ENCODE peak calls at places on chromosomes 16 and 17, in eight cellular contexts. One of them, this sample, is unnamed.

GRCh38 chr17:79623786-79624657 is 13.2 kb upstream of the RBFOX3 start:
- DNase-seq in HL-60: no peak
- DNase-seq in heart left ventricle: peak
- DNase-seq in GM23338: no peak
- DNase-seq in ovary: peak
- DNase-seq in CD4-positive, alpha-beta T cell: no peak
- DNase-seq in H9: peak
- DNase-seq in substantia nigra: no peak
- DNase-seq in this sample: no peak

GRCh38 chr17:55395803-55396505 is 25.7 kb downstream of the MMD start:
- DNase-seq in HL-60: no peak
- DNase-seq in heart left ventricle: no peak
- DNase-seq in GM23338: no peak
- DNase-seq in ovary: no peak
- DNase-seq in CD4-positive, alpha-beta T cell: no peak
- DNase-seq in H9: no peak
- DNase-seq in substantia nigra: no peak
- DNase-seq in this sample: no peak

GRCh38 chr17:39016193-39017153 is 49.3 kb upstream of the FBXO47 start:
- DNase-seq in HL-60: peak
- DNase-seq in heart left ventricle: no peak
- DNase-seq in GM23338: no peak
- DNase-seq in ovary: no peak
- DNase-seq in CD4-positive, alpha-beta T cell: no peak
- DNase-seq in H9: no peak
- DNase-seq in substantia nigra: no peak
- DNase-seq in this sample: no peak

GRCh38 chr16:83969771-83970429 is 1.9 kb downstream of the NECAB2 start:
- DNase-seq in HL-60: no peak
- DNase-seq in heart left ventricle: peak
- DNase-seq in GM23338: no peak
- DNase-seq in ovary: no peak
- DNase-seq in CD4-positive, alpha-beta T cell: no peak
- DNase-seq in H9: no peak
- DNase-seq in substantia nigra: no peak
- DNase-seq in this sample: no peak

GRCh38 chr16:4293822-4294457 is 21.1 kb upstream of the TFAP4 start:
- DNase-seq in HL-60: no peak
- DNase-seq in heart left ventricle: peak
- DNase-seq in GM23338: peak
- DNase-seq in ovary: peak
- DNase-seq in CD4-positive, alpha-beta T cell: no peak
- DNase-seq in H9: peak
- DNase-seq in substantia nigra: peak
- DNase-seq in this sample: no peak

GRCh38 chr17:42055003-42055402 is 4.6 kb upstream of the C17orf113 start:
- DNase-seq in HL-60: no peak
- DNase-seq in heart left ventricle: no peak
- DNase-seq in GM23338: no peak
- DNase-seq in ovary: no peak
- DNase-seq in CD4-positive, alpha-beta T cell: no peak
- DNase-seq in H9: peak
- DNase-seq in substantia nigra: no peak
- DNase-seq in this sample: no peak

GRCh38 chr17:79393358-79394038 is 217.4 kb downstream of the RBFOX3 start:
- DNase-seq in HL-60: peak
- DNase-seq in heart left ventricle: peak
- DNase-seq in GM23338: peak
- DNase-seq in ovary: peak
- DNase-seq in CD4-positive, alpha-beta T cell: peak
- DNase-seq in H9: peak
- DNase-seq in substantia nigra: peak
- DNase-seq in this sample: no peak

GRCh38 chr16:50371936-50372595 is 3.3 kb upstream of the BRD7 start:
- DNase-seq in HL-60: no peak
- DNase-seq in heart left ventricle: no peak
- DNase-seq in GM23338: peak
- DNase-seq in ovary: peak
- DNase-seq in CD4-positive, alpha-beta T cell: no peak
- DNase-seq in H9: no peak
- DNase-seq in substantia nigra: peak
- DNase-seq in this sample: no peak

GRCh38 chr17:31561469-31562412 is 170.3 kb downstream of the RAB11FIP4 start:
- DNase-seq in HL-60: peak
- DNase-seq in heart left ventricle: no peak
- DNase-seq in GM23338: no peak
- DNase-seq in ovary: no peak
- DNase-seq in CD4-positive, alpha-beta T cell: no peak
- DNase-seq in H9: no peak
- DNase-seq in substantia nigra: no peak
- DNase-seq in this sample: no peak

GRCh38 chr17:17151962-17152361 is 54.2 kb downstream of the PLD6 start:
- DNase-seq in HL-60: no peak
- DNase-seq in heart left ventricle: peak
- DNase-seq in GM23338: no peak
- DNase-seq in ovary: peak
- DNase-seq in CD4-positive, alpha-beta T cell: peak
- DNase-seq in H9: no peak
- DNase-seq in substantia nigra: peak
- DNase-seq in this sample: peak

GRCh38 chr17:36945959-36946725 is 2.6 kb upstream of the AATF start:
- DNase-seq in HL-60: no peak
- DNase-seq in heart left ventricle: no peak
- DNase-seq in GM23338: peak
- DNase-seq in ovary: no peak
- DNase-seq in CD4-positive, alpha-beta T cell: no peak
- DNase-seq in H9: peak
- DNase-seq in substantia nigra: no peak
- DNase-seq in this sample: no peak

GRCh38 chr17:4900231-4901107 is 1.1 kb downstream of the C17orf107 start:
- DNase-seq in HL-60: no peak
- DNase-seq in heart left ventricle: no peak
- DNase-seq in GM23338: peak
- DNase-seq in ovary: peak
- DNase-seq in CD4-positive, alpha-beta T cell: peak
- DNase-seq in H9: peak
- DNase-seq in substantia nigra: no peak
- DNase-seq in this sample: no peak

GRCh38 chr17:77458202-77459017 is 317.6 kb downstream of the SEC14L1 start:
- DNase-seq in HL-60: no peak
- DNase-seq in heart left ventricle: no peak
- DNase-seq in GM23338: no peak
- DNase-seq in ovary: no peak
- DNase-seq in CD4-positive, alpha-beta T cell: peak
- DNase-seq in H9: no peak
- DNase-seq in substantia nigra: no peak
- DNase-seq in this sample: no peak
- H3K27ac ChIP-seq in HL-60: no peak
- H3K27ac ChIP-seq in heart left ventricle: peak
- H3K27ac ChIP-seq in GM23338: no peak
- H3K27ac ChIP-seq in ovary: no peak
- H3K27ac ChIP-seq in CD4-positive, alpha-beta T cell: peak
- H3K27ac ChIP-seq in H9: no peak
- H3K27ac ChIP-seq in substantia nigra: no peak
- H3K27ac ChIP-seq in this sample: no peak

GRCh38 chr16:87492721-87493554 is at the start of gene ZCCHC14:
- DNase-seq in HL-60: peak
- DNase-seq in heart left ventricle: peak
- DNase-seq in GM23338: peak
- DNase-seq in ovary: peak
- DNase-seq in CD4-positive, alpha-beta T cell: peak
- DNase-seq in H9: peak
- DNase-seq in substantia nigra: peak
- DNase-seq in this sample: peak
- H3K27ac ChIP-seq in HL-60: peak
- H3K27ac ChIP-seq in heart left ventricle: peak
- H3K27ac ChIP-seq in GM23338: no peak
- H3K27ac ChIP-seq in ovary: peak
- H3K27ac ChIP-seq in CD4-positive, alpha-beta T cell: no peak
- H3K27ac ChIP-seq in H9: no peak
- H3K27ac ChIP-seq in substantia nigra: no peak
- H3K27ac ChIP-seq in this sample: peak

DNA sequence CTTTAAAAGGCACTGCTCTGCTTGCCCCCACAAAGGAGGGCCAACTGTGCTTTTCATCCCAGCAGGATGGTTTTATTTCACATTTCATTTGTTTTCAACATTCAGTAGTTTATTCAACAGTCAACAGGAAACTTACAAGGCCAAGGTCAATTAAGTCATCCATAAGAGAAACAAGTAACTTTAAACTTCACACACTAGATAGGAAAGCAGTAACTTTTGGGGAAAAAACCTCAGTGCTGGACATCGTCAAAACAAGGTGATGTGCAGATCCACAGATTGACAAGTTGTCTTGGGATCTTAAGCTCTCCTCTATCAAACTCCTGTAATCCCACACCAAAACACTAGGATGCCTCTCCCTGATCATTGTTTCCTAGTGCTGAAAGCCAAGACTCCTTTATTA is 18.5 kb downstream of the NFE2L1 start:
- DNase-seq in HL-60: no peak
- DNase-seq in heart left ventricle: no peak
- DNase-seq in GM23338: peak
- DNase-seq in ovary: no peak
- DNase-seq in CD4-positive, alpha-beta T cell: no peak
- DNase-seq in H9: no peak
- DNase-seq in substantia nigra: no peak
- DNase-seq in this sample: no peak
- H3K27ac ChIP-seq in HL-60: no peak
- H3K27ac ChIP-seq in heart left ventricle: peak
- H3K27ac ChIP-seq in GM23338: peak
- H3K27ac ChIP-seq in ovary: no peak
- H3K27ac ChIP-seq in CD4-positive, alpha-beta T cell: no peak
- H3K27ac ChIP-seq in H9: no peak
- H3K27ac ChIP-seq in substantia nigra: no peak
- H3K27ac ChIP-seq in this sample: peak

GRCh38 chr17:64787921-64788271 is 125.8 kb upstream of the SMURF2 start:
- DNase-seq in HL-60: no peak
- DNase-seq in heart left ventricle: no peak
- DNase-seq in GM23338: no peak
- DNase-seq in ovary: no peak
- DNase-seq in CD4-positive, alpha-beta T cell: no peak
- DNase-seq in H9: no peak
- DNase-seq in substantia nigra: no peak
- DNase-seq in this sample: no peak

GRCh38 chr17:64787255-64787920 is 125.3 kb upstream of the SMURF2 start:
- DNase-seq in HL-60: no peak
- DNase-seq in heart left ventricle: no peak
- DNase-seq in GM23338: no peak
- DNase-seq in ovary: no peak
- DNase-seq in CD4-positive, alpha-beta T cell: no peak
- DNase-seq in H9: no peak
- DNase-seq in substantia nigra: no peak
- DNase-seq in this sample: no peak

GRCh38 chr17:64785050-64785449 is 122.9 kb upstream of the SMURF2 start:
- DNase-seq in HL-60: no peak
- DNase-seq in heart left ventricle: no peak
- DNase-seq in GM23338: no peak
- DNase-seq in ovary: no peak
- DNase-seq in CD4-positive, alpha-beta T cell: no peak
- DNase-seq in H9: peak
- DNase-seq in substantia nigra: no peak
- DNase-seq in this sample: no peak

GRCh38 chr17:64786337-64786736 is 124.2 kb upstream of the SMURF2 start:
- DNase-seq in HL-60: no peak
- DNase-seq in heart left ventricle: no peak
- DNase-seq in GM23338: no peak
- DNase-seq in ovary: no peak
- DNase-seq in CD4-positive, alpha-beta T cell: no peak
- DNase-seq in H9: no peak
- DNase-seq in substantia nigra: no peak
- DNase-seq in this sample: no peak

GRCh38 chr17:64788286-64789060 is 126.4 kb upstream of the SMURF2 start:
- DNase-seq in HL-60: no peak
- DNase-seq in heart left ventricle: no peak
- DNase-seq in GM23338: no peak
- DNase-seq in ovary: no peak
- DNase-seq in CD4-positive, alpha-beta T cell: no peak
- DNase-seq in H9: no peak
- DNase-seq in substantia nigra: no peak
- DNase-seq in this sample: no peak
- H3K27ac ChIP-seq in HL-60: no peak
- H3K27ac ChIP-seq in heart left ventricle: no peak
- H3K27ac ChIP-seq in GM23338: no peak
- H3K27ac ChIP-seq in ovary: no peak
- H3K27ac ChIP-seq in CD4-positive, alpha-beta T cell: no peak
- H3K27ac ChIP-seq in H9: no peak
- H3K27ac ChIP-seq in substantia nigra: no peak
- H3K27ac ChIP-seq in this sample: peak

DNA sequence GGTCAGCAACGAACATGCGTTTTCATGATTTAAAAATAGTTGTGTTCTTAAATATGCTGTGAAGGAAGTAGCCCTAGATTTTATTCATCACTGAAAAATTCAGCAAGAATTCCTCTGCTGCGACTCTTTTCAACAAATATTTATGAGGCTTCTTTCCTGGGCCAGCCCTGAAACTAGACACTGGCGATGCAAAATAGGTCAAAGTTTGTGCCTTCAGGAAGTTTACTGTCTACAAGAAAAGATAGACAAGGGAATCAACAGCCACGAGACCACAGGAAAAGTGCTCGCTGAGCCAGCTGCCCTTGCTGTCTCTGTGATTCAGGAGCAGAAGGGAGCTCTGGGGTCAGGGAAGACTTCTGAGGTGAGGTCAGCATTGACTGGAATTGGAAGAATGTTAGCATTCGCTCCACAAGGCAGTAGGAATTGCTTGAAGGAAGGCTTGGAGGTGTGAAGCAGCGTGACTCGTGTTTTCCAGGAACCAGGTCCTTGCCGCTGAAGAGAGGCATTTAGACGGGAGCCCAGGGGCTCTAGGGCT is 1.9 kb upstream of the RPL26 start:
- DNase-seq in HL-60: no peak
- DNase-seq in heart left ventricle: no peak
- DNase-seq in GM23338: peak
- DNase-seq in ovary: no peak
- DNase-seq in CD4-positive, alpha-beta T cell: no peak
- DNase-seq in H9: peak
- DNase-seq in substantia nigra: no peak
- DNase-seq in this sample: no peak
- H3K27ac ChIP-seq in HL-60: no peak
- H3K27ac ChIP-seq in heart left ventricle: no peak
- H3K27ac ChIP-seq in GM23338: peak
- H3K27ac ChIP-seq in ovary: no peak
- H3K27ac ChIP-seq in CD4-positive, alpha-beta T cell: no peak
- H3K27ac ChIP-seq in H9: peak
- H3K27ac ChIP-seq in substantia nigra: no peak
- H3K27ac ChIP-seq in this sample: peak

GRCh38 chr16:46887524-46887854 is 3.3 kb downstream of the GPT2 start:
- DNase-seq in HL-60: no peak
- DNase-seq in heart left ventricle: no peak
- DNase-seq in GM23338: no peak
- DNase-seq in ovary: no peak
- DNase-seq in CD4-positive, alpha-beta T cell: no peak
- DNase-seq in H9: no peak
- DNase-seq in substantia nigra: no peak
- DNase-seq in this sample: no peak
- H3K27ac ChIP-seq in HL-60: no peak
- H3K27ac ChIP-seq in heart left ventricle: no peak
- H3K27ac ChIP-seq in GM23338: peak
- H3K27ac ChIP-seq in ovary: no peak
- H3K27ac ChIP-seq in CD4-positive, alpha-beta T cell: no peak
- H3K27ac ChIP-seq in H9: no peak
- H3K27ac ChIP-seq in substantia nigra: peak
- H3K27ac ChIP-seq in this sample: no peak